ENCODE peak calls at places on chromosomes 2 and 18, in ten cellular contexts. One of them, this sample, is unnamed. For H3K4me1, the result is how much of the 10 kb centered on the place peaks cover.

GRCh38 chr2:205883965-205884364 is 201.7 kb downstream of the NRP2 start:
- DNase-seq in endothelial cell of umbilical vein: no peak
- DNase-seq in tibial nerve: no peak
- DNase-seq in heart left ventricle: no peak
- DNase-seq in breast epithelium: no peak
- DNase-seq in sigmoid colon: no peak
- DNase-seq in testis: no peak
- DNase-seq in stomach: no peak
- DNase-seq in suprapubic skin: no peak
- DNase-seq in IMR-90: no peak
- DNase-seq in this sample: no peak

GRCh38 chr2:77720115-77720514 is 197.9 kb upstream of the LRRTM4 start:
- DNase-seq in stomach: no peak
- DNase-seq in endothelial cell of umbilical vein: no peak
- DNase-seq in IMR-90: no peak
- DNase-seq in tibial nerve: no peak
- DNase-seq in suprapubic skin: no peak
- DNase-seq in heart left ventricle: no peak
- DNase-seq in sigmoid colon: no peak
- DNase-seq in breast epithelium: no peak
- DNase-seq in testis: no peak
- DNase-seq in this sample: no peak

GRCh38 chr2:11123856-11124759 is 31.2 kb upstream of the SLC66A3 start:
- DNase-seq in endothelial cell of umbilical vein: peak
- DNase-seq in breast epithelium: no peak
- DNase-seq in heart left ventricle: peak
- DNase-seq in IMR-90: peak
- DNase-seq in suprapubic skin: no peak
- DNase-seq in tibial nerve: peak
- DNase-seq in stomach: peak
- DNase-seq in sigmoid colon: no peak
- DNase-seq in testis: peak
- DNase-seq in this sample: peak

GRCh38 chr2:173623411-173624076 is 268.9 kb downstream of the CDCA7 start:
- DNase-seq in breast epithelium: no peak
- DNase-seq in sigmoid colon: no peak
- DNase-seq in endothelial cell of umbilical vein: no peak
- DNase-seq in heart left ventricle: no peak
- DNase-seq in IMR-90: no peak
- DNase-seq in tibial nerve: no peak
- DNase-seq in stomach: no peak
- DNase-seq in suprapubic skin: no peak
- DNase-seq in testis: no peak
- DNase-seq in this sample: no peak

GRCh38 chr2:10331702-10332401 is 29.1 kb downstream of the HPCAL1 start:
- DNase-seq in endothelial cell of umbilical vein: no peak
- DNase-seq in sigmoid colon: no peak
- DNase-seq in stomach: no peak
- DNase-seq in breast epithelium: no peak
- DNase-seq in testis: no peak
- DNase-seq in IMR-90: no peak
- DNase-seq in tibial nerve: no peak
- DNase-seq in suprapubic skin: no peak
- DNase-seq in heart left ventricle: no peak
- DNase-seq in this sample: no peak

GRCh38 chr2:218400167-218400929 is 680 bp downstream of the CTDSP1 start:
- DNase-seq in suprapubic skin: peak
- DNase-seq in heart left ventricle: peak
- DNase-seq in breast epithelium: no peak
- DNase-seq in endothelial cell of umbilical vein: peak
- DNase-seq in sigmoid colon: peak
- DNase-seq in testis: peak
- DNase-seq in IMR-90: no peak
- DNase-seq in stomach: no peak
- DNase-seq in tibial nerve: no peak
- DNase-seq in this sample: peak

GRCh38 chr18:77114564-77115391 is 17.8 kb downstream of the MBP start:
- DNase-seq in suprapubic skin: peak
- DNase-seq in stomach: peak
- DNase-seq in IMR-90: peak
- DNase-seq in breast epithelium: peak
- DNase-seq in tibial nerve: peak
- DNase-seq in sigmoid colon: peak
- DNase-seq in testis: peak
- DNase-seq in heart left ventricle: peak
- DNase-seq in endothelial cell of umbilical vein: peak
- DNase-seq in this sample: peak

GRCh38 chr18:49094979-49095632 is 144.3 kb upstream of the SMAD7 start:
- DNase-seq in breast epithelium: no peak
- DNase-seq in stomach: no peak
- DNase-seq in suprapubic skin: no peak
- DNase-seq in IMR-90: peak
- DNase-seq in testis: no peak
- DNase-seq in heart left ventricle: no peak
- DNase-seq in endothelial cell of umbilical vein: peak
- DNase-seq in tibial nerve: peak
- DNase-seq in sigmoid colon: no peak
- DNase-seq in this sample: no peak

GRCh38 chr2:202122975-202123765 is 50.1 kb downstream of the KIAA2012 start:
- DNase-seq in heart left ventricle: no peak
- DNase-seq in endothelial cell of umbilical vein: no peak
- DNase-seq in suprapubic skin: no peak
- DNase-seq in breast epithelium: no peak
- DNase-seq in sigmoid colon: no peak
- DNase-seq in IMR-90: peak
- DNase-seq in testis: peak
- DNase-seq in stomach: no peak
- DNase-seq in tibial nerve: no peak
- DNase-seq in this sample: no peak

GRCh38 chr2:11624893-11625292 is 45.1 kb downstream of the NTSR2 start:
- DNase-seq in stomach: no peak
- DNase-seq in suprapubic skin: peak
- DNase-seq in testis: no peak
- DNase-seq in tibial nerve: no peak
- DNase-seq in breast epithelium: no peak
- DNase-seq in sigmoid colon: no peak
- DNase-seq in IMR-90: no peak
- DNase-seq in endothelial cell of umbilical vein: no peak
- DNase-seq in heart left ventricle: no peak
- DNase-seq in this sample: no peak

GRCh38 chr2:16060125-16060935 is 120.0 kb downstream of the MYCN start:
- DNase-seq in endothelial cell of umbilical vein: no peak
- DNase-seq in IMR-90: no peak
- DNase-seq in suprapubic skin: no peak
- DNase-seq in testis: no peak
- DNase-seq in breast epithelium: no peak
- DNase-seq in stomach: no peak
- DNase-seq in sigmoid colon: no peak
- DNase-seq in tibial nerve: no peak
- DNase-seq in heart left ventricle: no peak
- DNase-seq in this sample: no peak

GRCh38 chr2:86442642-86443005 is 1.5 kb downstream of the KDM3A start:
- DNase-seq in suprapubic skin: peak
- DNase-seq in tibial nerve: peak
- DNase-seq in IMR-90: peak
- DNase-seq in stomach: peak
- DNase-seq in testis: peak
- DNase-seq in breast epithelium: peak
- DNase-seq in sigmoid colon: peak
- DNase-seq in endothelial cell of umbilical vein: peak
- DNase-seq in heart left ventricle: peak
- DNase-seq in this sample: peak

GRCh38 chr2:86439879-86440630 is 1.1 kb upstream of the KDM3A start:
- DNase-seq in heart left ventricle: no peak
- DNase-seq in sigmoid colon: no peak
- DNase-seq in stomach: no peak
- DNase-seq in testis: no peak
- DNase-seq in endothelial cell of umbilical vein: peak
- DNase-seq in suprapubic skin: no peak
- DNase-seq in tibial nerve: no peak
- DNase-seq in breast epithelium: no peak
- DNase-seq in IMR-90: no peak
- DNase-seq in this sample: no peak

GRCh38 chr2:86440631-86441391 is at the start of gene KDM3A:
- DNase-seq in sigmoid colon: peak
- DNase-seq in tibial nerve: peak
- DNase-seq in heart left ventricle: peak
- DNase-seq in endothelial cell of umbilical vein: peak
- DNase-seq in IMR-90: peak
- DNase-seq in testis: peak
- DNase-seq in breast epithelium: peak
- DNase-seq in suprapubic skin: peak
- DNase-seq in stomach: peak
- DNase-seq in this sample: peak

GRCh38 chr2:86441789-86442641 is 844 bp downstream of the KDM3A start:
- DNase-seq in testis: peak
- DNase-seq in stomach: peak
- DNase-seq in breast epithelium: peak
- DNase-seq in heart left ventricle: peak
- DNase-seq in suprapubic skin: peak
- DNase-seq in endothelial cell of umbilical vein: peak
- DNase-seq in IMR-90: peak
- DNase-seq in sigmoid colon: peak
- DNase-seq in tibial nerve: peak
- DNase-seq in this sample: peak

DNA sequence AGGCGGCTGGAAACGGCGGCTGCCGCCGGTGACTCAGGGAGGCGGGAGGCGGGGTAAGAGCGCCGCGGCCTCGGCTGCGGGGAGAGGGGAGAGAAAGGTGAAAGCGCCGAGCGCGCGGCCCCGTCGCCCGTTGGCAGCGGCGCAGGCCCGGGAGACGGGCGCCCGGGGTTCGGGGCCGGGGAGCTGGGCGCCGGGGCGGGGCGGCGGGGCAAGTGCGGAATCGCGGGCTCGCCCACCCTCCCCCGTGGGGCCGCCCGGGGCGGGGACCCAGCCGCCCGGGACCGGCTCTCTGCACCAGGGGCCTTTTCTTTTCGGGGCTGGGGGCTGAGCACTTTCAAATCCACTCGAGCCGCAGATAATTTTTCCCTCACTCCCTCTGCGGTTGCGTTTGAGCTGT is 219 bp downstream of the KDM3A start:
- DNase-seq in endothelial cell of umbilical vein: no peak
- DNase-seq in IMR-90: no peak
- DNase-seq in sigmoid colon: no peak
- DNase-seq in suprapubic skin: no peak
- DNase-seq in heart left ventricle: no peak
- DNase-seq in tibial nerve: peak
- DNase-seq in breast epithelium: no peak
- DNase-seq in stomach: no peak
- DNase-seq in testis: no peak
- DNase-seq in this sample: no peak
- TF ChIP-seq POLR2A in endothelial cell of umbilical vein: peak
- TF ChIP-seq POLR2A in IMR-90: peak
- TF ChIP-seq POLR2A in sigmoid colon: no peak
- TF ChIP-seq POLR2A in suprapubic skin: peak
- TF ChIP-seq POLR2A in heart left ventricle: peak
- TF ChIP-seq POLR2A in tibial nerve: peak
- TF ChIP-seq POLR2A in breast epithelium: no peak
- TF ChIP-seq POLR2A in stomach: no peak
- TF ChIP-seq POLR2A in testis: peak
- TF ChIP-seq POLR2A in this sample: no peak

GRCh38 chr2:68742638-68743037 is 8.0 kb downstream of the ARHGAP25 start:
- DNase-seq in stomach: no peak
- DNase-seq in sigmoid colon: peak
- DNase-seq in suprapubic skin: no peak
- DNase-seq in IMR-90: no peak
- DNase-seq in heart left ventricle: no peak
- DNase-seq in endothelial cell of umbilical vein: no peak
- DNase-seq in tibial nerve: no peak
- DNase-seq in breast epithelium: no peak
- DNase-seq in testis: no peak
- DNase-seq in this sample: no peak
- H3K4me3 ChIP-seq in stomach: no peak
- H3K4me3 ChIP-seq in sigmoid colon: no peak
- H3K4me3 ChIP-seq in suprapubic skin: no peak
- H3K4me3 ChIP-seq in IMR-90: no peak
- H3K4me3 ChIP-seq in heart left ventricle: no peak
- H3K4me3 ChIP-seq in endothelial cell of umbilical vein: no peak
- H3K4me3 ChIP-seq in tibial nerve: no peak
- H3K4me3 ChIP-seq in breast epithelium: no peak
- H3K4me3 ChIP-seq in testis: no peak
- H3K4me3 ChIP-seq in this sample: no peak

DNA sequence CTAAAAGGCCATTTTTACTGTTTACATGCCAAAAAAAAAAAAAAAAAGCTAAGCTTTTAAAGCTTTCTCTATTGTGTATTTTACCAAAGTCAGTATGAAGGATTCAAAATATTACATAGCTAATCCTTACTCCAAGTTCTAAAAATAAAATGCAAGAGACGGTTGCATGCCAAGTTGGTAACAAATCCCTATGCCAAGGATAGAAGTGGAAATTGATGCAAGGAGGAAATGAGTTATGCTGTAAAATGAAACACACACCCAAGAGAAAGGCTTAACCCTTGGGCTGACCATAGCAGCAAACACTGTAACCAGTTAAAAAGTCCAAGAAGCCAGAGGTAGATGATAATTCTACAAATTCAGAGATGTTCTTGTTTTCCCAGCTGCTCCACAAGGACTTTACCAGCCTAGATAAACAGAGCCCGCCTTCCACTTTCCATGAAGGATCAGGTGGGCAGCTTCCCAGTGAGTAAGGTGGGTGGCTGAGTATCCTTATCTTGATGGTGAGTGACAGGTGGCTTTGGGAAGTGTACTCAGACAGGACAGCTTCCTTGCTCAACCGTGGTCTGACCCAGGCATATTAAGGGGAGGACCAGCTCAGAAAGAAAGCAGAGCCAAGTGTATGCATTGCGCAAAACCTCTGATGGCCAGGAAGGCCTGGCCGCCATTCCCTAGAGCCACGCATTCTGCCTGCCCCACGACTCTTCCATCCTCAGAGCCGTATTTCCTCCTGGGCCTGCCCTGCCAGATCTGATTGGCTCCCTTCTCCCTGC is 34.4 kb downstream of the ATP8B1 start:
- DNase-seq in stomach: no peak
- DNase-seq in tibial nerve: no peak
- DNase-seq in IMR-90: peak
- DNase-seq in sigmoid colon: no peak
- DNase-seq in heart left ventricle: no peak
- DNase-seq in suprapubic skin: no peak
- DNase-seq in endothelial cell of umbilical vein: peak
- DNase-seq in testis: no peak
- DNase-seq in breast epithelium: no peak
- DNase-seq in this sample: peak
- H3K4me1 ChIP-seq in stomach: half or more
- H3K4me1 ChIP-seq in tibial nerve: under half
- H3K4me1 ChIP-seq in IMR-90: under half
- H3K4me1 ChIP-seq in sigmoid colon: under half
- H3K4me1 ChIP-seq in heart left ventricle: half or more
- H3K4me1 ChIP-seq in suprapubic skin: under half
- H3K4me1 ChIP-seq in endothelial cell of umbilical vein: under half
- H3K4me1 ChIP-seq in testis: under half
- H3K4me1 ChIP-seq in breast epithelium: under half
- H3K4me1 ChIP-seq in this sample: half or more

DNA sequence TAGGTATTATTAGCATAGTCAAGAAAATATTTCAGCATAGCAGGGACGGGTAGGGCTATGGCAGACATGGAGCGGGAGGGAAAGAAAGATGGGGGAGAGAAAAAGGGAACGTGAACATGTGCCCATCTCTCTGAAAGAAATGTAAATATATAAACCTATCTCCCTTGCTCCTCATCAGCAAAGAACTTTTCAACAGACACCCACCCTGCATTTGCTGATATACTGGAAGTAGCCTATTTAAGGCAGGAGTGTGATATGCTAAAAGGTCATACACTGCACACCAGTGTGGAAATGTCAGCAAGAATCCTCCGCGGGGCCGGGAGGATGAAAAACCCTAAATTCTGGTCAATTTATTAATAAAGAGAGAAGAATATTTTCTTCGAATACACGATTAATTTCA is 1.7 kb downstream of the MBOAT2 start:
- DNase-seq in IMR-90: no peak
- DNase-seq in suprapubic skin: no peak
- DNase-seq in breast epithelium: no peak
- DNase-seq in sigmoid colon: no peak
- DNase-seq in endothelial cell of umbilical vein: no peak
- DNase-seq in tibial nerve: no peak
- DNase-seq in stomach: no peak
- DNase-seq in testis: no peak
- DNase-seq in heart left ventricle: no peak
- DNase-seq in this sample: no peak
- TF ChIP-seq POLR2A in IMR-90: no peak
- TF ChIP-seq POLR2A in suprapubic skin: no peak
- TF ChIP-seq POLR2A in breast epithelium: no peak
- TF ChIP-seq POLR2A in sigmoid colon: no peak
- TF ChIP-seq POLR2A in endothelial cell of umbilical vein: no peak
- TF ChIP-seq POLR2A in tibial nerve: no peak
- TF ChIP-seq POLR2A in stomach: no peak
- TF ChIP-seq POLR2A in testis: no peak
- TF ChIP-seq POLR2A in heart left ventricle: no peak
- TF ChIP-seq POLR2A in this sample: no peak

This sample was measured in body of pancreas.